ENCODE peak calls at places on chromosomes 1 and 21, in eight cellular contexts. One of them, this sample, is unnamed.

GRCh38 chr1:201914456-201915235 is 25.9 kb downstream of the SHISA4 start:
- DNase-seq in heart right ventricle: no peak
- DNase-seq in MCF 10A: peak
- DNase-seq in epithelial cell of proximal tubule: no peak
- DNase-seq in sigmoid colon: no peak
- DNase-seq in thyroid gland: no peak
- DNase-seq in AG04449: no peak
- DNase-seq in endothelial cell: no peak
- DNase-seq in this sample: no peak

GRCh38 chr1:86758570-86758969 is 54.2 kb downstream of the SH3GLB1 start:
- DNase-seq in heart right ventricle: no peak
- DNase-seq in MCF 10A: peak
- DNase-seq in epithelial cell of proximal tubule: no peak
- DNase-seq in sigmoid colon: no peak
- DNase-seq in thyroid gland: no peak
- DNase-seq in AG04449: no peak
- DNase-seq in endothelial cell: no peak
- DNase-seq in this sample: no peak

GRCh38 chr1:168726719-168727118 is 2.3 kb downstream of the DPT start:
- DNase-seq in heart right ventricle: no peak
- DNase-seq in MCF 10A: no peak
- DNase-seq in epithelial cell of proximal tubule: no peak
- DNase-seq in sigmoid colon: no peak
- DNase-seq in thyroid gland: no peak
- DNase-seq in AG04449: no peak
- DNase-seq in endothelial cell: no peak
- DNase-seq in this sample: no peak

GRCh38 chr1:153587314-153587713 is 21.7 kb upstream of the S100A2 start:
- DNase-seq in heart right ventricle: no peak
- DNase-seq in MCF 10A: no peak
- DNase-seq in epithelial cell of proximal tubule: no peak
- DNase-seq in sigmoid colon: peak
- DNase-seq in thyroid gland: peak
- DNase-seq in AG04449: no peak
- DNase-seq in endothelial cell: no peak
- DNase-seq in this sample: no peak

GRCh38 chr1:48026275-48026674 is 29.1 kb upstream of the TRABD2B start:
- DNase-seq in heart right ventricle: no peak
- DNase-seq in MCF 10A: peak
- DNase-seq in epithelial cell of proximal tubule: peak
- DNase-seq in sigmoid colon: no peak
- DNase-seq in thyroid gland: no peak
- DNase-seq in AG04449: no peak
- DNase-seq in endothelial cell: no peak
- DNase-seq in this sample: no peak

GRCh38 chr1:162166934-162167615 is 97.6 kb downstream of the NOS1AP start:
- DNase-seq in heart right ventricle: no peak
- DNase-seq in MCF 10A: no peak
- DNase-seq in epithelial cell of proximal tubule: no peak
- DNase-seq in sigmoid colon: no peak
- DNase-seq in thyroid gland: no peak
- DNase-seq in AG04449: no peak
- DNase-seq in endothelial cell: no peak
- DNase-seq in this sample: no peak

GRCh38 chr1:55580845-55581332 is 365.7 kb upstream of the USP24 start:
- DNase-seq in heart right ventricle: no peak
- DNase-seq in MCF 10A: peak
- DNase-seq in epithelial cell of proximal tubule: peak
- DNase-seq in sigmoid colon: no peak
- DNase-seq in thyroid gland: peak
- DNase-seq in AG04449: peak
- DNase-seq in endothelial cell: no peak
- DNase-seq in this sample: no peak

GRCh38 chr1:19454265-19455198 is 30.8 kb downstream of the CAPZB start:
- DNase-seq in heart right ventricle: no peak
- DNase-seq in MCF 10A: no peak
- DNase-seq in epithelial cell of proximal tubule: no peak
- DNase-seq in sigmoid colon: no peak
- DNase-seq in thyroid gland: peak
- DNase-seq in AG04449: no peak
- DNase-seq in endothelial cell: peak
- DNase-seq in this sample: no peak

GRCh38 chr1:28668191-28668955 is at the start of gene GMEB1:
- DNase-seq in heart right ventricle: peak
- DNase-seq in MCF 10A: peak
- DNase-seq in epithelial cell of proximal tubule: no peak
- DNase-seq in sigmoid colon: peak
- DNase-seq in thyroid gland: peak
- DNase-seq in AG04449: no peak
- DNase-seq in endothelial cell: peak
- DNase-seq in this sample: peak

GRCh38 chr1:112026018-112026417 is 36.5 kb upstream of the KCND3 start:
- DNase-seq in heart right ventricle: no peak
- DNase-seq in MCF 10A: peak
- DNase-seq in epithelial cell of proximal tubule: no peak
- DNase-seq in sigmoid colon: no peak
- DNase-seq in thyroid gland: no peak
- DNase-seq in AG04449: no peak
- DNase-seq in endothelial cell: no peak
- DNase-seq in this sample: no peak

GRCh38 chr1:43358121-43358745 is 548 bp upstream of the CDC20 start:
- DNase-seq in heart right ventricle: no peak
- DNase-seq in MCF 10A: peak
- DNase-seq in epithelial cell of proximal tubule: no peak
- DNase-seq in sigmoid colon: no peak
- DNase-seq in thyroid gland: peak
- DNase-seq in AG04449: no peak
- DNase-seq in endothelial cell: peak
- DNase-seq in this sample: no peak
- TF ChIP-seq CTCF in heart right ventricle: peak
- TF ChIP-seq CTCF in MCF 10A: peak
- TF ChIP-seq CTCF in epithelial cell of proximal tubule: peak
- TF ChIP-seq CTCF in sigmoid colon: no peak
- TF ChIP-seq CTCF in thyroid gland: peak
- TF ChIP-seq CTCF in AG04449: peak
- TF ChIP-seq CTCF in endothelial cell: no peak
- TF ChIP-seq CTCF in this sample: no peak

GRCh38 chr21:38380391-38381137 is 117.7 kb downstream of the ERG start:
- DNase-seq in heart right ventricle: no peak
- DNase-seq in MCF 10A: peak
- DNase-seq in epithelial cell of proximal tubule: no peak
- DNase-seq in sigmoid colon: no peak
- DNase-seq in thyroid gland: no peak
- DNase-seq in AG04449: no peak
- DNase-seq in endothelial cell: no peak
- DNase-seq in this sample: no peak
- TF ChIP-seq CTCF in heart right ventricle: peak
- TF ChIP-seq CTCF in MCF 10A: peak
- TF ChIP-seq CTCF in epithelial cell of proximal tubule: peak
- TF ChIP-seq CTCF in sigmoid colon: no peak
- TF ChIP-seq CTCF in thyroid gland: no peak
- TF ChIP-seq CTCF in AG04449: no peak
- TF ChIP-seq CTCF in endothelial cell: peak
- TF ChIP-seq CTCF in this sample: no peak

GRCh38 chr1:245684636-245685035 is 529.9 kb downstream of the KIF26B start:
- DNase-seq in heart right ventricle: no peak
- DNase-seq in MCF 10A: no peak
- DNase-seq in epithelial cell of proximal tubule: no peak
- DNase-seq in sigmoid colon: no peak
- DNase-seq in thyroid gland: no peak
- DNase-seq in AG04449: no peak
- DNase-seq in endothelial cell: no peak
- DNase-seq in this sample: no peak
- TF ChIP-seq CTCF in heart right ventricle: no peak
- TF ChIP-seq CTCF in MCF 10A: no peak
- TF ChIP-seq CTCF in epithelial cell of proximal tubule: no peak
- TF ChIP-seq CTCF in sigmoid colon: no peak
- TF ChIP-seq CTCF in thyroid gland: no peak
- TF ChIP-seq CTCF in AG04449: no peak
- TF ChIP-seq CTCF in endothelial cell: no peak
- TF ChIP-seq CTCF in this sample: no peak

DNA sequence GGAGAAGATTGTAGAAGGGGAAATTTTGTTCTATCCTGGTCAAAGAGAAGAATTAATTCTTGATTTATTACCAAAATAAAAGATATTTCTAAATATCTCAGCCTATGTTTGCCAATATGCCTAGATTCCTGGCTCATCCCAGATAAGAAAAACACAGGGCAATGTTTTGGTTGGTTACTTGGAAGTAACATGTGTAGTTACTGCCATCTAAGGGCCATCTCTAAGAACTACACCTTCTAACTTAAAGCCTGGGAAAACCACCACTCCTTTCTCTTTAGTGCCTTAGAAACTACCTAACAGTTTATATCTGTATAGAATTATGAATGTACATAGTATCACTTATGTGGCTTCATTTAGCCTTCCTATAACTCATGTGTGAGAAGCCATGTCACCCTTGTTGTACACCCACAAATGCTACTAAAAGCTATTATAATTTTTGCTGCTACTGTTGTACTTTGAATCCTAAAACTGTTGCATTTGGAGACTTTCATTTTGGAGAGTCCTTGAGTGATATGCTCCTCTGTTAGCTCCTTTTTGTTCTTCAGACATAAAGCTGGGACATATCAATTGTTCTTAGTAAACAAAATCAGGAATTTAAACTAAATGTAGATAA is 4.5 kb downstream of the AIM2 start:
- DNase-seq in heart right ventricle: no peak
- DNase-seq in MCF 10A: peak
- DNase-seq in epithelial cell of proximal tubule: peak
- DNase-seq in sigmoid colon: no peak
- DNase-seq in thyroid gland: no peak
- DNase-seq in AG04449: peak
- DNase-seq in endothelial cell: peak
- DNase-seq in this sample: no peak
- TF ChIP-seq CTCF in heart right ventricle: peak
- TF ChIP-seq CTCF in MCF 10A: peak
- TF ChIP-seq CTCF in epithelial cell of proximal tubule: peak
- TF ChIP-seq CTCF in sigmoid colon: peak
- TF ChIP-seq CTCF in thyroid gland: peak
- TF ChIP-seq CTCF in AG04449: peak
- TF ChIP-seq CTCF in endothelial cell: peak
- TF ChIP-seq CTCF in this sample: peak